ENCODE peak calls at places on chromosomes 13 and 19, in eight cellular contexts. One of them, this sample, is unnamed.

GRCh38 chr19:9848761-9849160 is 13.6 kb downstream of the PIN1 start:
- DNase-seq in astrocyte: no peak
- DNase-seq in GM23338: no peak
- DNase-seq in cardiac muscle cell: no peak
- DNase-seq in GM12865: no peak
- DNase-seq in GM12878: no peak
- DNase-seq in tibial nerve: no peak
- DNase-seq in cardiac fibroblast: no peak
- DNase-seq in this sample: no peak

GRCh38 chr13:105773241-105773640 is 762.2 kb downstream of the EFNB2 start:
- DNase-seq in astrocyte: no peak
- DNase-seq in tibial nerve: no peak
- DNase-seq in cardiac muscle cell: no peak
- DNase-seq in cardiac fibroblast: no peak
- DNase-seq in GM23338: no peak
- DNase-seq in GM12878: no peak
- DNase-seq in GM12865: no peak
- DNase-seq in this sample: no peak

GRCh38 chr19:10985502-10985901 is 24.7 kb downstream of the SMARCA4 start:
- DNase-seq in astrocyte: no peak
- DNase-seq in tibial nerve: no peak
- DNase-seq in GM23338: no peak
- DNase-seq in cardiac muscle cell: no peak
- DNase-seq in GM12878: no peak
- DNase-seq in GM12865: no peak
- DNase-seq in cardiac fibroblast: no peak
- DNase-seq in this sample: no peak

GRCh38 chr19:8022275-8022674 is 16.8 kb upstream of the ELAVL1 start:
- DNase-seq in cardiac muscle cell: no peak
- DNase-seq in cardiac fibroblast: no peak
- DNase-seq in GM12865: no peak
- DNase-seq in astrocyte: no peak
- DNase-seq in GM12878: no peak
- DNase-seq in tibial nerve: no peak
- DNase-seq in GM23338: no peak
- DNase-seq in this sample: no peak

GRCh38 chr13:93502071-93502470 is 275.5 kb downstream of the GPC6 start:
- DNase-seq in cardiac fibroblast: no peak
- DNase-seq in GM12878: no peak
- DNase-seq in GM23338: no peak
- DNase-seq in cardiac muscle cell: no peak
- DNase-seq in astrocyte: no peak
- DNase-seq in GM12865: no peak
- DNase-seq in tibial nerve: no peak
- DNase-seq in this sample: no peak

GRCh38 chr19:5665781-5666513 is 14.4 kb downstream of the MICOS13 start:
- DNase-seq in cardiac fibroblast: peak
- DNase-seq in astrocyte: peak
- DNase-seq in GM12865: peak
- DNase-seq in cardiac muscle cell: peak
- DNase-seq in tibial nerve: no peak
- DNase-seq in GM12878: peak
- DNase-seq in GM23338: peak
- DNase-seq in this sample: no peak

GRCh38 chr19:29687897-29688728 is 22.9 kb downstream of the PLEKHF1 start:
- DNase-seq in GM23338: no peak
- DNase-seq in cardiac muscle cell: peak
- DNase-seq in GM12878: no peak
- DNase-seq in GM12865: no peak
- DNase-seq in cardiac fibroblast: peak
- DNase-seq in tibial nerve: no peak
- DNase-seq in astrocyte: peak
- DNase-seq in this sample: no peak

GRCh38 chr19:57321164-57321563 is 892 bp downstream of the ZNF543 start:
- DNase-seq in tibial nerve: no peak
- DNase-seq in GM23338: no peak
- DNase-seq in cardiac muscle cell: no peak
- DNase-seq in cardiac fibroblast: no peak
- DNase-seq in GM12878: no peak
- DNase-seq in astrocyte: no peak
- DNase-seq in GM12865: no peak
- DNase-seq in this sample: no peak

GRCh38 chr19:23762884-23763711 is 4.4 kb upstream of the ZNF681 start:
- DNase-seq in GM12865: peak
- DNase-seq in tibial nerve: peak
- DNase-seq in cardiac muscle cell: peak
- DNase-seq in astrocyte: peak
- DNase-seq in GM12878: peak
- DNase-seq in cardiac fibroblast: peak
- DNase-seq in GM23338: peak
- DNase-seq in this sample: peak
- TF ChIP-seq CTCF in GM12865: no peak
- TF ChIP-seq CTCF in tibial nerve: no peak
- TF ChIP-seq CTCF in cardiac muscle cell: no peak
- TF ChIP-seq CTCF in astrocyte: no peak
- TF ChIP-seq CTCF in GM12878: no peak
- TF ChIP-seq CTCF in cardiac fibroblast: no peak
- TF ChIP-seq CTCF in GM23338: no peak
- TF ChIP-seq CTCF in this sample: no peak

GRCh38 chr19:2952953-2953481 is 8.2 kb upstream of the ZNF77 start:
- DNase-seq in astrocyte: no peak
- DNase-seq in GM12865: peak
- DNase-seq in tibial nerve: no peak
- DNase-seq in GM12878: no peak
- DNase-seq in cardiac fibroblast: peak
- DNase-seq in GM23338: no peak
- DNase-seq in cardiac muscle cell: no peak
- DNase-seq in this sample: no peak
- TF ChIP-seq CTCF in astrocyte: no peak
- TF ChIP-seq CTCF in GM12865: peak
- TF ChIP-seq CTCF in tibial nerve: no peak
- TF ChIP-seq CTCF in GM12878: no peak
- TF ChIP-seq CTCF in cardiac fibroblast: no peak
- TF ChIP-seq CTCF in GM23338: no peak
- TF ChIP-seq CTCF in cardiac muscle cell: no peak
- TF ChIP-seq CTCF in this sample: no peak

GRCh38 chr13:52924241-52925148 is 76.1 kb upstream of the PCDH8 start:
- DNase-seq in GM23338: no peak
- DNase-seq in tibial nerve: no peak
- DNase-seq in GM12865: no peak
- DNase-seq in astrocyte: no peak
- DNase-seq in cardiac muscle cell: no peak
- DNase-seq in cardiac fibroblast: no peak
- DNase-seq in GM12878: no peak
- DNase-seq in this sample: no peak
- TF ChIP-seq CTCF in GM23338: no peak
- TF ChIP-seq CTCF in tibial nerve: no peak
- TF ChIP-seq CTCF in GM12865: no peak
- TF ChIP-seq CTCF in astrocyte: no peak
- TF ChIP-seq CTCF in cardiac muscle cell: no peak
- TF ChIP-seq CTCF in cardiac fibroblast: no peak
- TF ChIP-seq CTCF in GM12878: no peak
- TF ChIP-seq CTCF in this sample: no peak

GRCh38 chr13:109606404-109607028 is 179.9 kb downstream of the IRS2 start:
- DNase-seq in GM23338: no peak
- DNase-seq in cardiac muscle cell: peak
- DNase-seq in GM12878: no peak
- DNase-seq in astrocyte: no peak
- DNase-seq in cardiac fibroblast: peak
- DNase-seq in GM12865: no peak
- DNase-seq in tibial nerve: no peak
- DNase-seq in this sample: no peak

GRCh38 chr13:109608032-109608431 is 178.4 kb downstream of the IRS2 start:
- DNase-seq in GM23338: no peak
- DNase-seq in GM12865: no peak
- DNase-seq in cardiac muscle cell: no peak
- DNase-seq in tibial nerve: no peak
- DNase-seq in cardiac fibroblast: no peak
- DNase-seq in GM12878: no peak
- DNase-seq in astrocyte: no peak
- DNase-seq in this sample: no peak

GRCh38 chr13:109608503-109608902 is 177.9 kb downstream of the IRS2 start:
- DNase-seq in cardiac fibroblast: no peak
- DNase-seq in GM12878: no peak
- DNase-seq in cardiac muscle cell: no peak
- DNase-seq in GM23338: no peak
- DNase-seq in tibial nerve: no peak
- DNase-seq in GM12865: no peak
- DNase-seq in astrocyte: no peak
- DNase-seq in this sample: no peak

GRCh38 chr13:109611912-109612691 is 174.3 kb downstream of the IRS2 start:
- DNase-seq in tibial nerve: no peak
- DNase-seq in GM12865: no peak
- DNase-seq in GM23338: no peak
- DNase-seq in cardiac fibroblast: no peak
- DNase-seq in astrocyte: no peak
- DNase-seq in cardiac muscle cell: no peak
- DNase-seq in GM12878: no peak
- DNase-seq in this sample: no peak

GRCh38 chr13:109610517-109610916 is 175.9 kb downstream of the IRS2 start:
- DNase-seq in GM23338: peak
- DNase-seq in GM12878: no peak
- DNase-seq in cardiac muscle cell: peak
- DNase-seq in astrocyte: no peak
- DNase-seq in cardiac fibroblast: peak
- DNase-seq in GM12865: peak
- DNase-seq in tibial nerve: no peak
- DNase-seq in this sample: no peak
- TF ChIP-seq CTCF in GM23338: peak
- TF ChIP-seq CTCF in GM12878: no peak
- TF ChIP-seq CTCF in cardiac muscle cell: peak
- TF ChIP-seq CTCF in astrocyte: no peak
- TF ChIP-seq CTCF in cardiac fibroblast: peak
- TF ChIP-seq CTCF in GM12865: peak
- TF ChIP-seq CTCF in tibial nerve: no peak
- TF ChIP-seq CTCF in this sample: peak

This sample was measured in osteocyte.